ENCODE peak calls at places on chromosomes 12 and 14, in nine cellular contexts. One of them, this sample, is unnamed.
A peak's percentile ranks its signal among the peaks of the same experiment; 100 is the strongest.

GRCh38 chr12:103901518-103902173 is 28.6 kb upstream of the HSP90B1 start:
- DNase-seq in left lung: no peak
- DNase-seq in right atrium auricular region: no peak
- DNase-seq in mucosa of descending colon: no peak
- DNase-seq in K562: no peak
- DNase-seq in tibial nerve: no peak
- DNase-seq in A673: no peak
- DNase-seq in uterus: no peak
- DNase-seq in HepG2: no peak
- DNase-seq in this sample: no peak

GRCh38 chr12:72146495-72146894 is 125.7 kb upstream of the TRHDE start:
- DNase-seq in left lung: peak; percentile 30
- DNase-seq in right atrium auricular region: no peak
- DNase-seq in mucosa of descending colon: no peak
- DNase-seq in K562: no peak
- DNase-seq in tibial nerve: no peak
- DNase-seq in A673: no peak
- DNase-seq in uterus: no peak
- DNase-seq in HepG2: no peak
- DNase-seq in this sample: no peak

GRCh38 chr12:14260011-14260993 is 105.2 kb upstream of the ATF7IP start:
- DNase-seq in left lung: peak; percentile 93
- DNase-seq in right atrium auricular region: peak; percentile 97
- DNase-seq in mucosa of descending colon: peak; percentile 91
- DNase-seq in K562: peak; percentile 84
- DNase-seq in tibial nerve: peak; percentile 87
- DNase-seq in A673: peak; percentile 96
- DNase-seq in uterus: peak; percentile 91
- DNase-seq in HepG2: peak; percentile 56
- DNase-seq in this sample: no peak

GRCh38 chr12:26018926-26019325 is 60.4 kb downstream of the RASSF8 start:
- DNase-seq in left lung: no peak
- DNase-seq in right atrium auricular region: no peak
- DNase-seq in mucosa of descending colon: no peak
- DNase-seq in K562: no peak
- DNase-seq in tibial nerve: no peak
- DNase-seq in A673: no peak
- DNase-seq in uterus: no peak
- DNase-seq in HepG2: no peak
- DNase-seq in this sample: no peak

GRCh38 chr12:71135812-71136176 is 22.0 kb downstream of the TSPAN8 start:
- DNase-seq in left lung: no peak
- DNase-seq in right atrium auricular region: no peak
- DNase-seq in mucosa of descending colon: no peak
- DNase-seq in K562: no peak
- DNase-seq in tibial nerve: no peak
- DNase-seq in A673: peak; percentile 93
- DNase-seq in uterus: no peak
- DNase-seq in HepG2: no peak
- DNase-seq in this sample: no peak

GRCh38 chr14:89293349-89293916 is 123.6 kb downstream of the FOXN3 start:
- DNase-seq in left lung: no peak
- DNase-seq in right atrium auricular region: no peak
- DNase-seq in mucosa of descending colon: no peak
- DNase-seq in K562: no peak
- DNase-seq in tibial nerve: no peak
- DNase-seq in A673: no peak
- DNase-seq in uterus: no peak
- DNase-seq in HepG2: no peak
- DNase-seq in this sample: no peak

GRCh38 chr14:103552011-103552797 is 10.3 kb downstream of the BAG5 start:
- DNase-seq in left lung: peak; percentile 80
- DNase-seq in right atrium auricular region: peak; percentile 86
- DNase-seq in mucosa of descending colon: no peak
- DNase-seq in K562: no peak
- DNase-seq in tibial nerve: no peak
- DNase-seq in A673: no peak
- DNase-seq in uterus: peak; percentile 66
- DNase-seq in HepG2: no peak
- DNase-seq in this sample: no peak

GRCh38 chr12:131828671-131829350 is 618 bp downstream of the MMP17 start:
- DNase-seq in left lung: peak; percentile 81
- DNase-seq in right atrium auricular region: no peak
- DNase-seq in mucosa of descending colon: no peak
- DNase-seq in K562: no peak
- DNase-seq in tibial nerve: no peak
- DNase-seq in A673: peak; percentile 40
- DNase-seq in uterus: no peak
- DNase-seq in HepG2: no peak
- DNase-seq in this sample: peak; percentile 35

GRCh38 chr12:58364389-58365086 is 423.2 kb downstream of the ATP23 start:
- DNase-seq in left lung: no peak
- DNase-seq in right atrium auricular region: no peak
- DNase-seq in mucosa of descending colon: no peak
- DNase-seq in K562: no peak
- DNase-seq in tibial nerve: no peak
- DNase-seq in A673: peak; percentile 82
- DNase-seq in uterus: no peak
- DNase-seq in HepG2: no peak
- DNase-seq in this sample: no peak

DNA sequence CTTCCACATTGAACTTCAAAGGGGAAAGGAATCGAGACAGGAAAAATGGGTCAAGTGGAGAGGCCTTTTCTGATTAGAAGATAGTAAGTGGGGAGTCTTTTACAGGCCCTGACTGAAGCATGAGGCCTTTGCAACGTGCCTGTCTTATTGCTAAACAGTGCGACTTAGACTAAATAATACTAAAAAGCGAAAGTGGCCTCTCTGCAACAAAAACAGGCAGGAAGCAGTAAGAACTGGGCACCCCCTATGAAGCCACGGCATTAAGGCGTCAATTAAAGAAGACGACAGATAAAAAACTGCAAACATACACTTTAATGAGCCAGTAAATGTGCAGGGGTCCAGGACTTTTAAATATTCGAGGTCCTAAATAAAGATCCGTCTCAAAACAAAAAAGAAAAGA is 283.4 kb upstream of the GRIP1 start:
- DNase-seq in left lung: no peak
- DNase-seq in right atrium auricular region: no peak
- DNase-seq in mucosa of descending colon: no peak
- DNase-seq in K562: no peak
- DNase-seq in tibial nerve: no peak
- DNase-seq in A673: peak; percentile 32
- DNase-seq in uterus: no peak
- DNase-seq in HepG2: no peak
- DNase-seq in this sample: no peak
- H3K4me1 ChIP-seq in left lung: no peaks in the 10 kb centered on the region
- H3K4me1 ChIP-seq in right atrium auricular region: no peaks in the 10 kb centered on the region
- H3K4me1 ChIP-seq in mucosa of descending colon: no peaks in the 10 kb centered on the region
- H3K4me1 ChIP-seq in K562: no peaks in the 10 kb centered on the region
- H3K4me1 ChIP-seq in tibial nerve: no peaks in the 10 kb centered on the region
- H3K4me1 ChIP-seq in A673: no peaks in the 10 kb centered on the region
- H3K4me1 ChIP-seq in uterus: no peaks in the 10 kb centered on the region
- H3K4me1 ChIP-seq in HepG2: no peaks in the 10 kb centered on the region
- H3K4me1 ChIP-seq in this sample: no peaks in the 10 kb centered on the region

GRCh38 chr14:74402264-74403251 is 23.5 kb downstream of the SYNDIG1L start:
- DNase-seq in left lung: no peak
- DNase-seq in right atrium auricular region: no peak
- DNase-seq in mucosa of descending colon: no peak
- DNase-seq in K562: no peak
- DNase-seq in tibial nerve: no peak
- DNase-seq in A673: no peak
- DNase-seq in uterus: no peak
- DNase-seq in HepG2: no peak
- DNase-seq in this sample: no peak

GRCh38 chr14:74401504-74402241 is 24.3 kb downstream of the SYNDIG1L start:
- DNase-seq in left lung: no peak
- DNase-seq in right atrium auricular region: no peak
- DNase-seq in mucosa of descending colon: peak; percentile 78
- DNase-seq in K562: peak; percentile 11
- DNase-seq in tibial nerve: no peak
- DNase-seq in A673: no peak
- DNase-seq in uterus: no peak
- DNase-seq in HepG2: no peak
- DNase-seq in this sample: peak; percentile 39

GRCh38 chr14:74403619-74404417 is 22.2 kb downstream of the SYNDIG1L start:
- DNase-seq in left lung: no peak
- DNase-seq in right atrium auricular region: no peak
- DNase-seq in mucosa of descending colon: no peak
- DNase-seq in K562: no peak
- DNase-seq in tibial nerve: no peak
- DNase-seq in A673: no peak
- DNase-seq in uterus: no peak
- DNase-seq in HepG2: no peak
- DNase-seq in this sample: no peak

GRCh38 chr14:74400919-74401503 is 25.0 kb downstream of the SYNDIG1L start:
- DNase-seq in left lung: no peak
- DNase-seq in right atrium auricular region: no peak
- DNase-seq in mucosa of descending colon: no peak
- DNase-seq in K562: no peak
- DNase-seq in tibial nerve: no peak
- DNase-seq in A673: no peak
- DNase-seq in uterus: no peak
- DNase-seq in HepG2: no peak
- DNase-seq in this sample: no peak

GRCh38 chr14:74400328-74400727 is 25.7 kb downstream of the SYNDIG1L start:
- DNase-seq in left lung: no peak
- DNase-seq in right atrium auricular region: no peak
- DNase-seq in mucosa of descending colon: no peak
- DNase-seq in K562: no peak
- DNase-seq in tibial nerve: no peak
- DNase-seq in A673: peak; percentile 13
- DNase-seq in uterus: no peak
- DNase-seq in HepG2: no peak
- DNase-seq in this sample: no peak
- TF ChIP-seq CTCF in left lung: no peak
- TF ChIP-seq CTCF in right atrium auricular region: no peak
- TF ChIP-seq CTCF in mucosa of descending colon: no peak
- TF ChIP-seq CTCF in K562: peak; percentile 11
- TF ChIP-seq CTCF in tibial nerve: no peak
- TF ChIP-seq CTCF in A673: no peak
- TF ChIP-seq CTCF in uterus: no peak
- TF ChIP-seq CTCF in HepG2: no peak
- TF ChIP-seq CTCF in this sample: peak; percentile 10

GRCh38 chr14:68262567-68262966 is 443.0 kb downstream of the RAD51B start:
- DNase-seq in left lung: no peak
- DNase-seq in right atrium auricular region: no peak
- DNase-seq in mucosa of descending colon: no peak
- DNase-seq in K562: peak; percentile 57
- DNase-seq in tibial nerve: no peak
- DNase-seq in A673: no peak
- DNase-seq in uterus: no peak
- DNase-seq in HepG2: no peak
- DNase-seq in this sample: no peak

GRCh38 chr14:68257969-68258368 is 438.4 kb downstream of the RAD51B start:
- DNase-seq in left lung: no peak
- DNase-seq in right atrium auricular region: no peak
- DNase-seq in mucosa of descending colon: no peak
- DNase-seq in K562: no peak
- DNase-seq in tibial nerve: no peak
- DNase-seq in A673: no peak
- DNase-seq in uterus: no peak
- DNase-seq in HepG2: no peak
- DNase-seq in this sample: no peak

GRCh38 chr14:68263563-68264350 is 444.2 kb downstream of the RAD51B start:
- DNase-seq in left lung: no peak
- DNase-seq in right atrium auricular region: no peak
- DNase-seq in mucosa of descending colon: no peak
- DNase-seq in K562: no peak
- DNase-seq in tibial nerve: no peak
- DNase-seq in A673: peak; percentile 45
- DNase-seq in uterus: no peak
- DNase-seq in HepG2: no peak
- DNase-seq in this sample: no peak

GRCh38 chr14:68260121-68260520 is 440.5 kb downstream of the RAD51B start:
- DNase-seq in left lung: no peak
- DNase-seq in right atrium auricular region: no peak
- DNase-seq in mucosa of descending colon: no peak
- DNase-seq in K562: no peak
- DNase-seq in tibial nerve: no peak
- DNase-seq in A673: no peak
- DNase-seq in uterus: no peak
- DNase-seq in HepG2: no peak
- DNase-seq in this sample: no peak

DNA sequence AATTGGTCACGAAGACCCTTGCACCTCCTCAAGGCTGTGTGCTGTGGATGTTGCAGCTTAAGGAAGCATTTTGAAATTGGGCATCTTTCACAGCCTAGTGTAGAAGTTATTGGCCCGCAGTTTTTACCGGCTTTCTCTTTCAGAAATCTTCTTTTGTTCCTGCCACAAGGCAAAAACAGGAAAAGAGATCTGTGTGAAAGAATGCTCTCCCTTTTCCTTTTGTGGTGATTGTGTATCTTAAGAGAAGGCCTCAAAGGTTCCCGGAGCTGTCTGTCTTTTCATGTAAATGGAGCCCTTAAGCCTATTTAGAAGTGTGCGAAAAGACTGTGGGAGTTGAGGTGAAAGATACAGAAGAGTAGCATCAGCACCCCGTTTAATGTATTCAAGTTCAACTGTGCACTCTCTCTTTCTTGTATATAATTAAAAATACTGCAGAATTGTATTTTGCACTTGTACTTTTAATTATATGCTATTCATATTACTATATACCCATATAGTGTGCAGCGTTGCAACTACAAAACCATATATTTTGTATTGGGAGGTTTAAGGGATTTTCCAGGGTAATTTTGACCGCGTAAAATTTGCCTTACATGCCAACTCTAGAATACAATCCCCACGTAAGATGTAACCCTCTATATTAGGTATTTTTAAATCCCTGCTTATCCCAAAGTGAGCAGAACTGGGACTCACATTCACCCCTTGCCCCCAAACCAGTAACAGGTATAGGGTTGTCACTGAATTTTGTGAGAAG is 441.7 kb downstream of the RAD51B start:
- DNase-seq in left lung: no peak
- DNase-seq in right atrium auricular region: no peak
- DNase-seq in mucosa of descending colon: no peak
- DNase-seq in K562: no peak
- DNase-seq in tibial nerve: no peak
- DNase-seq in A673: no peak
- DNase-seq in uterus: no peak
- DNase-seq in HepG2: no peak
- DNase-seq in this sample: no peak
- H3K4me1 ChIP-seq in left lung: peaks cover 6% of the 10 kb centered on the region
- H3K4me1 ChIP-seq in right atrium auricular region: no peaks in the 10 kb centered on the region
- H3K4me1 ChIP-seq in mucosa of descending colon: peaks cover 9% of the 10 kb centered on the region
- H3K4me1 ChIP-seq in K562: no peaks in the 10 kb centered on the region
- H3K4me1 ChIP-seq in tibial nerve: no peaks in the 10 kb centered on the region
- H3K4me1 ChIP-seq in A673: peaks cover 19% of the 10 kb centered on the region
- H3K4me1 ChIP-seq in uterus: no peaks in the 10 kb centered on the region
- H3K4me1 ChIP-seq in HepG2: peaks cover 12% of the 10 kb centered on the region
- H3K4me1 ChIP-seq in this sample: peaks cover 3% of the 10 kb centered on the region

DNA sequence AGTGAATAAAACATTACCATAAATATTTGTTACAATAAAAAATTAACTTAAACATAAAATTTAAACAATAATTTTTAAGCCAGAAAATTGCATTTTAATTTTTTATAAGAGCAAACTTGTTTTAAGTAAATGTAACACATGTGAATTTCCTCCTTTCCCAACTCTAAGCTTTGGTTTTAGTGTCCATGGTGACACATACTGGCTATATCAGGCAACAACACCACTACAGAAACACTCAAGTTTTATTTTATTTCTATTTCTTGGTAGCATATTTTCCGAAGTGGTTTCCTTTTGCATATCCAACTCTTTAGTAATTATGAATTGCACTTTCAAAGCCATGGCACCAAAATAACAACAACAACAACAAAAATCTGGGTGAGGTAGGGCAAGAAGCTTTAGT is 2.2 kb downstream of the NELL2 start:
- DNase-seq in left lung: no peak
- DNase-seq in right atrium auricular region: no peak
- DNase-seq in mucosa of descending colon: no peak
- DNase-seq in K562: no peak
- DNase-seq in tibial nerve: no peak
- DNase-seq in A673: peak; percentile 59
- DNase-seq in uterus: no peak
- DNase-seq in HepG2: no peak
- DNase-seq in this sample: no peak
- TF ChIP-seq CTCF in left lung: no peak
- TF ChIP-seq CTCF in right atrium auricular region: no peak
- TF ChIP-seq CTCF in mucosa of descending colon: no peak
- TF ChIP-seq CTCF in K562: no peak
- TF ChIP-seq CTCF in tibial nerve: no peak
- TF ChIP-seq CTCF in A673: peak; percentile 78
- TF ChIP-seq CTCF in uterus: no peak
- TF ChIP-seq CTCF in HepG2: no peak
- TF ChIP-seq CTCF in this sample: no peak

This sample was measured in BE2C.